ENCODE peak calls at places on chromosomes 7 and 10, in eight cellular contexts. L, Y, O, S, W, D, Q and A are unnamed samples.

GRCh38 chr10:103652599-103653281 is 159.2 kb downstream of the NEURL1 start:
- DNase-seq in S (peak; percentile 86), W (no peak), Q (no peak), O (no peak), Y (no peak), L (no peak), D (no peak), A (no peak)

GRCh38 chr7:29569648-29570047 is 6.0 kb downstream of the PRR15 start:
- DNase-seq in O (no peak), W (no peak), L (no peak), S (no peak), D (peak; percentile 71), Y (peak; percentile 51), Q (peak; percentile 53), A (no peak)

GRCh38 chr7:143518941-143519340 is 41.3 kb downstream of the TAS2R41 start:
- DNase-seq in D (no peak), W (no peak), L (no peak), S (no peak), Y (no peak), Q (no peak), O (no peak), A (no peak)

GRCh38 chr10:91681361-91682276 is 48.7 kb upstream of the PPP1R3C start:
- DNase-seq in D (peak; percentile 41), O (no peak), W (no peak), Q (peak; percentile 39), S (no peak), Y (no peak), L (no peak), A (no peak)

GRCh38 chr10:16904619-16905018 is 87.4 kb upstream of the RSU1 start:
- DNase-seq in O (no peak), L (no peak), W (no peak), S (no peak), Q (no peak), D (no peak), Y (no peak), A (no peak)

GRCh38 chr7:80255656-80256055 is 121.0 kb downstream of the GNAI1 start:
- DNase-seq in L (no peak), Y (no peak), W (no peak), S (no peak), Q (no peak), O (no peak), D (no peak), A (no peak)

GRCh38 chr7:102028206-102028826 is 210.9 kb downstream of the CUX1 start:
- DNase-seq in W (peak; percentile 4), O (no peak), Q (no peak), S (no peak), Y (no peak), L (no peak), D (no peak), A (no peak)

GRCh38 chr10:5585517-5586222 is 60.9 kb downstream of the CALML3 start:
- DNase-seq in S (no peak), Q (peak; percentile 76), Y (no peak), O (no peak), L (no peak), D (peak; percentile 64), W (no peak), A (no peak)

GRCh38 chr10:60816624-60817023 is 38.3 kb downstream of the CDK1 start:
- DNase-seq in Y (peak; percentile 81), D (peak; percentile 46), L (peak; percentile 62), S (peak; percentile 65), Q (peak; percentile 69), W (peak; percentile 40), O (peak; percentile 32), A (peak; percentile 9)

GRCh38 chr10:5252177-5253037 is 55.8 kb downstream of the AKR1C4 start:
- DNase-seq in Y (peak; percentile 5), D (no peak), Q (peak; percentile 71), O (no peak), W (no peak), S (no peak), L (no peak), A (no peak)

GRCh38 chr10:5788969-5789368 is 24.3 kb downstream of the GDI2 start:
- DNase-seq in S (no peak), L (no peak), D (no peak), O (no peak), Y (no peak), W (no peak), Q (no peak), A (no peak)

GRCh38 chr7:55550010-55550409 is 22.3 kb downstream of the VOPP1 start:
- DNase-seq in W (no peak), O (peak; percentile 83), Q (no peak), L (no peak), Y (no peak), D (no peak), S (peak; percentile 89), A (no peak)

GRCh38 chr7:116652793-116653192 is 19.2 kb upstream of the MET start:
- DNase-seq in O (no peak), L (no peak), W (no peak), D (peak; percentile 90), Y (no peak), Q (peak; percentile 96), S (no peak), A (no peak)

GRCh38 chr10:48448796-48449195 is 142.3 kb downstream of the MAPK8 start:
- DNase-seq in Q (peak; percentile 60), L (no peak), W (no peak), Y (no peak), D (peak; percentile 47), S (no peak), O (no peak), A (no peak)

GRCh38 chr7:11760372-11760771 is 71.6 kb downstream of the THSD7A start:
- DNase-seq in W (no peak), L (no peak), D (no peak), S (no peak), Q (peak; percentile 37), Y (peak; percentile 57), O (no peak), A (no peak)

GRCh38 chr7:37488163-37488759 is 39.6 kb upstream of the ELMO1 start:
- DNase-seq in Q (peak; percentile 79), D (peak; percentile 58), O (no peak), S (no peak), L (no peak), Y (peak; percentile 15), W (no peak), A (no peak)

GRCh38 chr7:33062023-33062781 is at the start of gene NT5C3A:
- DNase-seq in Y (peak; percentile 71), Q (no peak), D (peak; percentile 39), O (peak; percentile 38), S (peak; percentile 72), W (no peak), L (peak; percentile 56), A (no peak)

GRCh38 chr10:118838364-118838763 is 83.6 kb upstream of the CACUL1 start:
- DNase-seq in L (no peak), S (no peak), O (no peak), D (no peak), W (no peak), Q (peak; percentile 37), Y (no peak), A (no peak)

GRCh38 chr10:46547881-46548780 is 8.3 kb downstream of the GPRIN2 start:
- DNase-seq in D (no peak), S (peak; percentile 19), Q (no peak), O (peak; percentile 31), W (no peak), L (peak; percentile 11), Y (no peak), A (no peak)

GRCh38 chr10:58993480-58994221 is 182.8 kb upstream of the PHYHIPL start:
- DNase-seq in L (no peak), Q (no peak), W (no peak), S (no peak), O (no peak), D (no peak), Y (no peak), A (no peak)

DNA sequence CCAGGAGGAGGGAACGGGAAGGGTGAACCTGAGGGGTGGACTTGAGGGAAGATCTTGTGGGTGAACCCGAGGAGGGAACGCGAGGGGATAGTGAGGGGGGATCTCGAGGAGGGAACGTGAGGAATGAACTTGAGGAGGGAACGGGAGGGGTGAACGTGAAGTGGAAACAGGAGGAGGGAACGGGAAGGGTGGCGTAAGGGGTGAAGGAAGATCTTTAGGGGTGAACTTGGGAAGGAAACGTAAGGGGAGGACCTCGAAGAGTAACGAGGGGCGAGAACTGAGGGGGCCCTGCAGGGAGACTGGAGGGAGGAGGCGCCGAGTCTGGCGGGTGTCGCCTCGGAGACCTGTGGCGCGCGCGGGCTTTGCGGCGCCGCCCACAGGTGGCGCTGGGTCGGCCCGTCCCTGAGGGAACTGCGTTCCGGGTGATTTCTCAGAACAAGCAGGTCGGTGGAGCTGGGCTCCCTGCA is 677 bp downstream of the MYO3A start:
- DNase-seq in W (peak; percentile 2), S (peak; percentile 38), Y (peak; percentile 71), O (no peak), L (no peak), Q (no peak), D (no peak), A (no peak)
- H3K36me3 ChIP-seq in W (no peaks in the 10 kb centered on the region), S (no peaks in the 10 kb centered on the region), Y (no peaks in the 10 kb centered on the region), O (no peaks in the 10 kb centered on the region), L (no peaks in the 10 kb centered on the region), Q (no peaks in the 10 kb centered on the region), D (no peaks in the 10 kb centered on the region), A (no peaks in the 10 kb centered on the region)

GRCh38 chr7:149454006-149454405 is 6.9 kb downstream of the ZNF777 start:
- DNase-seq in Y (no peak), O (no peak), L (no peak), W (no peak), S (peak; percentile 10), Q (no peak), D (no peak), A (no peak)
- H3K36me3 ChIP-seq in Y (no peaks in the 10 kb centered on the region), O (peaks cover 76% of the 10 kb centered on the region), L (peaks cover 60% of the 10 kb centered on the region), W (peaks cover 21% of the 10 kb centered on the region), S (peaks cover 6% of the 10 kb centered on the region), Q (peaks cover 22% of the 10 kb centered on the region), D (peaks cover 23% of the 10 kb centered on the region), A (peaks cover 54% of the 10 kb centered on the region)

GRCh38 chr7:151065516-151065915 is 6.1 kb downstream of the SLC4A2 start:
- DNase-seq in L (no peak), Q (no peak), W (no peak), Y (no peak), S (no peak), O (no peak), D (no peak), A (no peak)
- H3K36me3 ChIP-seq in L (peaks cover 66% of the 10 kb centered on the region), Q (peaks cover 34% of the 10 kb centered on the region), W (no peaks in the 10 kb centered on the region), Y (no peaks in the 10 kb centered on the region), S (peaks cover 6% of the 10 kb centered on the region), O (peaks cover 67% of the 10 kb centered on the region), D (peaks cover 17% of the 10 kb centered on the region), A (peaks cover 50% of the 10 kb centered on the region)

GRCh38 chr7:98300595-98301372 is 19.3 kb downstream of the BRI3 start:
- DNase-seq in S (no peak), Y (no peak), O (no peak), Q (no peak), W (no peak), L (no peak), D (no peak), A (no peak)

GRCh38 chr7:98301693-98302470 is 20.4 kb downstream of the BRI3 start:
- DNase-seq in W (no peak), Y (no peak), S (no peak), D (no peak), Q (no peak), O (no peak), L (no peak), A (no peak)

GRCh38 chr7:98303176-98303865 is 21.8 kb downstream of the BRI3 start:
- DNase-seq in L (no peak), D (no peak), O (no peak), Y (no peak), S (no peak), Q (no peak), W (no peak), A (no peak)

GRCh38 chr7:98305951-98306535 is 24.6 kb downstream of the BRI3 start:
- DNase-seq in W (no peak), Q (no peak), D (no peak), S (no peak), L (no peak), Y (no peak), O (no peak), A (no peak)

GRCh38 chr7:98303906-98304305 is 22.4 kb downstream of the BRI3 start:
- DNase-seq in S (no peak), L (no peak), Y (no peak), D (no peak), W (no peak), Q (no peak), O (no peak), A (no peak)
- H3K36me3 ChIP-seq in S (peaks cover 8% of the 10 kb centered on the region), L (peaks cover 26% of the 10 kb centered on the region), Y (no peaks in the 10 kb centered on the region), D (peaks cover 13% of the 10 kb centered on the region), W (no peaks in the 10 kb centered on the region), Q (peaks cover 44% of the 10 kb centered on the region), O (peaks cover 86% of the 10 kb centered on the region), A (no peaks in the 10 kb centered on the region)